ENCODE peak calls at places on chromosomes 4 and X, in ten cellular contexts. R is stomach, G is SK-N-SH, D is upper lobe of left lung, T is sigmoid colon, Z is A549, X is ovary, K is tibial nerve, N is esophagus muscularis mucosa, W is transverse colon. J is an unnamed sample.

GRCh38 chrX:50813843-50814661 is at the start of gene SHROOM4:
- DNase-seq in R (peak; percentile 28), G (peak; percentile 30), D (peak; percentile 84), T (peak; percentile 67), Z (no peak), X (peak; percentile 40), K (peak; percentile 14), N (no peak), W (peak; percentile 46), J (no peak)

GRCh38 chr4:73139991-73140390 is 70.5 kb upstream of the COX18 start:
- DNase-seq in R (no peak), G (no peak), D (no peak), T (no peak), Z (no peak), X (no peak), K (no peak), N (no peak), W (no peak), J (no peak)

GRCh38 chr4:140691369-140691768 is 64.8 kb downstream of the TBC1D9 start:
- DNase-seq in R (no peak), G (no peak), D (no peak), T (no peak), Z (no peak), X (no peak), K (no peak), N (peak; percentile 39), W (no peak), J (no peak)

GRCh38 chr4:154958621-154959358 is 177.7 kb downstream of the RBM46 start:
- DNase-seq in R (peak; percentile 71), G (no peak), D (no peak), T (peak; percentile 77), Z (no peak), X (peak; percentile 62), K (no peak), N (no peak), W (peak; percentile 19), J (no peak)

GRCh38 chr4:122650148-122650547 is 29.3 kb upstream of the IL21 start:
- DNase-seq in R (no peak), G (no peak), D (no peak), T (no peak), Z (no peak), X (no peak), K (no peak), N (no peak), W (no peak), J (no peak)

GRCh38 chrX:40008841-40009461 is 88.8 kb downstream of the BCOR start:
- DNase-seq in R (no peak), G (peak; percentile 82), D (peak; percentile 84), T (peak; percentile 71), Z (no peak), X (peak; percentile 45), K (no peak), N (no peak), W (peak; percentile 29), J (peak; percentile 69)

GRCh38 chr4:15654556-15655222 is 468 bp downstream of the FBXL5 start:
- DNase-seq in R (peak; percentile 46), G (no peak), D (no peak), T (peak; percentile 79), Z (peak; percentile 21), X (peak; percentile 67), K (no peak), N (no peak), W (peak; percentile 59), J (peak; percentile 80)

GRCh38 chr4:87073570-87074470 is 139.0 kb downstream of the AFF1 start:
- DNase-seq in R (no peak), G (peak; percentile 41), D (no peak), T (peak; percentile 82), Z (no peak), X (no peak), K (no peak), N (no peak), W (peak; percentile 60), J (no peak)

GRCh38 chrX:110208092-110208491 is 109.8 kb downstream of the AMMECR1 start:
- DNase-seq in R (no peak), G (no peak), D (no peak), T (no peak), Z (no peak), X (no peak), K (no peak), N (no peak), W (no peak), J (no peak)

GRCh38 chr4:102836596-102836995 is 9.2 kb upstream of the UBE2D3 start:
- DNase-seq in R (no peak), G (no peak), D (no peak), T (no peak), Z (no peak), X (no peak), K (no peak), N (no peak), W (no peak), J (no peak)

GRCh38 chr4:1569461-1570151 is 114.5 kb downstream of the FAM53A start:
- DNase-seq in R (no peak), G (no peak), D (peak; percentile 48), T (peak; percentile 61), Z (no peak), X (peak; percentile 13), K (no peak), N (no peak), W (no peak), J (peak; percentile 49)

GRCh38 chrX:72245461-72246089 is 6.7 kb upstream of the ERCC6L start:
- DNase-seq in R (peak; percentile 77), G (peak; percentile 79), D (no peak), T (no peak), Z (peak; percentile 74), X (no peak), K (no peak), N (no peak), W (peak; percentile 73), J (no peak)

GRCh38 chr4:19693949-19694597 is 557.6 kb upstream of the SLIT2 start:
- DNase-seq in R (no peak), G (peak; percentile 21), D (no peak), T (no peak), Z (no peak), X (no peak), K (no peak), N (no peak), W (no peak), J (no peak)

GRCh38 chr4:144663852-144664488 is 18.0 kb downstream of the HHIP start:
- DNase-seq in R (no peak), G (no peak), D (no peak), T (no peak), Z (no peak), X (no peak), K (no peak), N (no peak), W (no peak), J (no peak)

GRCh38 chrX:75303795-75304194 is 29.9 kb downstream of the UPRT start:
- DNase-seq in R (no peak), G (no peak), D (no peak), T (no peak), Z (no peak), X (no peak), K (no peak), N (no peak), W (no peak), J (no peak)

GRCh38 chr4:46934731-46935130 is 25.7 kb upstream of the COX7B2 start:
- DNase-seq in R (no peak), G (no peak), D (no peak), T (no peak), Z (no peak), X (no peak), K (no peak), N (no peak), W (peak; percentile 32), J (no peak)

GRCh38 chr4:122658818-122659295 is 38.0 kb upstream of the IL21 start:
- DNase-seq in R (no peak), G (no peak), D (no peak), T (no peak), Z (no peak), X (no peak), K (no peak), N (no peak), W (no peak), J (no peak)

GRCh38 chr4:126440297-126440696 is 1125.5 kb downstream of the FAT4 start:
- DNase-seq in R (no peak), G (no peak), D (no peak), T (no peak), Z (no peak), X (no peak), K (no peak), N (no peak), W (no peak), J (no peak)

DNA sequence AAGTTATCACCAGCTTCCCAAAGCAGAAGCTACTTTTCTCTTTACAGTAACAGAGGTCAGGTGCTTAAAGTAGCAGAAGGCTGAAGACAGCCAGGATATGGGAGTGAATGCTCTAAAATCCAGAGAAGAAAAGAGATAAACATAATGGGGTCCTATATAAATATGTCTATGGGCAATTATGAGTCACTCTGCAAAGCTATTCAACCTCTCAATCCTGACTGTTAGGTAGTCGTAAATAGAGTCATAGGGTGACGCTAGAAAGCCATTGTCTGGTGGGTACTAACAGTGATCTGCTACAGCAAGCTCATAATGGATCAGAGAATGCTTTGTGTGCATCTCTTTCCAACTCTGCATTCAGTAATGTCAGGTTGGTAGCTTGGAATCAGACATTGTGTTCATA is 53.5 kb upstream of the PDE5A start:
- DNase-seq in R (no peak), G (no peak), D (no peak), T (no peak), Z (no peak), X (no peak), K (no peak), N (no peak), W (no peak), J (no peak)
- TF ChIP-seq EP300 in R (no peak), G (no peak), D (no peak), T (no peak), Z (no peak), X (no peak), K (no peak), N (no peak), W (no peak), J (no peak)

GRCh38 chrX:151679798-151680427 is 15.3 kb upstream of the PRRG3 start:
- DNase-seq in R (no peak), G (no peak), D (no peak), T (no peak), Z (no peak), X (no peak), K (no peak), N (no peak), W (no peak), J (no peak)
- TF ChIP-seq EP300 in R (no peak), G (no peak), D (no peak), T (no peak), Z (no peak), X (no peak), K (no peak), N (no peak), W (no peak), J (no peak)

DNA sequence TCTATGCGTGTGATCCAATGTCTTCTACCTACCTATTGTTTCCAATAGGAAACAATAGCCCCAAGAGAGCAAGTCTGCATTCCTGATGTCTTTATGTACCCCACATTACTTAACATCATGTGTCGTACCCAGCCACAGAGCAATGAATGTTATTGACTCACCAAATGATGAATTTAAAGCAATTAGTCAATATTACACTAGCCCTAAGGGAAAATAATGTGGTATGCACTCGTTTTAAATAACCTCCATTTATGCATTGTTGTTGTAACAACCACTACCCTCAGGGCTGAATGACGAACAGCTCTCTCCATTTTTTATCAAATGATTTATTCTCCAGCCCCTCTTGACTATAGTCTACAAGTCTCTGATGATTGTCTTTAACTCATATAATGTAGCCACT is 601.8 kb upstream of the GRIA3 start:
- DNase-seq in R (no peak), G (no peak), D (no peak), T (no peak), Z (no peak), X (no peak), K (no peak), N (no peak), W (no peak), J (no peak)
- TF ChIP-seq EP300 in R (no peak), G (no peak), D (no peak), T (no peak), Z (no peak), X (no peak), K (no peak), N (no peak), W (no peak), J (no peak)

GRCh38 chr4:83356899-83357661 is 22.4 kb upstream of the HPSE start:
- DNase-seq in R (no peak), G (no peak), D (no peak), T (no peak), Z (no peak), X (no peak), K (no peak), N (no peak), W (no peak), J (no peak)
- TF ChIP-seq EP300 in R (no peak), G (peak; percentile 53), D (no peak), T (no peak), Z (no peak), X (no peak), K (peak; percentile 45), N (no peak), W (no peak), J (no peak)